ENCODE peak calls at places on chromosome 17, in four cellular contexts. Y, M, C and N are unnamed samples.
A peak's percentile ranks its signal among the peaks of the same experiment; 100 is the strongest.

GRCh38 chr17:3030096-3030495 is 33.3 kb downstream of the OR1D5 start:
- DNase-seq in C (no peak), M (no peak), Y (no peak), N (no peak)

GRCh38 chr17:68377771-68378201 is 79.5 kb downstream of the WIPI1 start:
- DNase-seq in M (no peak), C (no peak), Y (no peak), N (no peak)

GRCh38 chr17:3773511-3773910 is 27.5 kb downstream of the ITGAE start:
- DNase-seq in C (no peak), Y (no peak), M (no peak), N (no peak)

GRCh38 chr17:49548051-49548505 is 27.6 kb upstream of the NXPH3 start:
- DNase-seq in Y (no peak), M (no peak), C (no peak), N (no peak)

GRCh38 chr17:58351710-58352017 is 337 bp downstream of the SUPT4H1 start:
- DNase-seq in C (no peak), M (no peak), Y (no peak), N (no peak)

GRCh38 chr17:77090476-77090875 is 50.3 kb upstream of the SEC14L1 start:
- DNase-seq in M (no peak), Y (no peak), C (no peak), N (no peak)

GRCh38 chr17:65447823-65448222 is 113.6 kb downstream of the AXIN2 start:
- DNase-seq in C (no peak), Y (no peak), M (no peak), N (no peak)

GRCh38 chr17:51668963-51669246 is 408.6 kb downstream of the UTP18 start:
- DNase-seq in C (no peak), Y (no peak), M (no peak), N (no peak)

GRCh38 chr17:38750312-38751121 is 2.0 kb upstream of the PSMB3 start:
- DNase-seq in C (no peak), M (peak; percentile 72), Y (no peak), N (no peak)

GRCh38 chr17:49908782-49909714 is 59.9 kb upstream of the DLX4 start:
- DNase-seq in C (no peak), M (no peak), Y (no peak), N (no peak)

GRCh38 chr17:42153919-42154491 is 784 bp downstream of the RAB5C start:
- DNase-seq in C (no peak), M (peak; percentile 42), Y (peak; percentile 74), N (no peak)

GRCh38 chr17:50540485-50541401 is 6.2 kb upstream of the SPATA20 start:
- DNase-seq in M (no peak), Y (no peak), C (no peak), N (no peak)

GRCh38 chr17:37824534-37825485 is 80.0 kb upstream of the HNF1B start:
- DNase-seq in C (no peak), Y (peak; percentile 48), M (no peak), N (no peak)

GRCh38 chr17:73705594-73705993 is 61.3 kb upstream of the SDK2 start:
- DNase-seq in C (no peak), Y (no peak), M (no peak), N (no peak)

GRCh38 chr17:81961087-81961514 is at the start of gene NOTUM:
- DNase-seq in Y (no peak), M (peak; percentile 72), C (no peak), N (no peak)
- TF ChIP-seq SPI1 in Y (no peak), M (no peak), C (no peak), N (no peak)

DNA sequence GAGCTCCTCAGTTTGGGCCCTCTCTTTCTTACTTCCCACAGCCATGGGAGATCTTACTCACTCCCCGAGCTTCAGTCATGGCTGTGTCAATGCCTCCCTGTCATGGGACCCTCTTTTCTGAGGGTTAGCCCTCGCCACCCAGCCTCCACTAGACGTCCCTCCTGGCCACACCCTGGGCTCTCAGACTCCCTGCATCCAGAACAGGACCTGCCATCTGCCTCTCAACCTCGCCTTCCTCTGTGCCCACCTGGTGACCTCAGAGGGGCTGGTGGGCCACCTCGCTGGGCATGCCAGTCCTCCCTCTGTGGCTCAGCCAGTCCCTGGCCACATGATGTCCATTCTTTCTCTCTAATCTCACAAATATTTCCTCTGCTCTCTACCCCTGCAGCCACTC is 54.6 kb upstream of the MED9 start:
- DNase-seq in M (no peak), C (no peak), Y (no peak), N (no peak)
- TF ChIP-seq POLR2AphosphoS5 in M (no peak), C (no peak), Y (no peak), N (no peak)

DNA sequence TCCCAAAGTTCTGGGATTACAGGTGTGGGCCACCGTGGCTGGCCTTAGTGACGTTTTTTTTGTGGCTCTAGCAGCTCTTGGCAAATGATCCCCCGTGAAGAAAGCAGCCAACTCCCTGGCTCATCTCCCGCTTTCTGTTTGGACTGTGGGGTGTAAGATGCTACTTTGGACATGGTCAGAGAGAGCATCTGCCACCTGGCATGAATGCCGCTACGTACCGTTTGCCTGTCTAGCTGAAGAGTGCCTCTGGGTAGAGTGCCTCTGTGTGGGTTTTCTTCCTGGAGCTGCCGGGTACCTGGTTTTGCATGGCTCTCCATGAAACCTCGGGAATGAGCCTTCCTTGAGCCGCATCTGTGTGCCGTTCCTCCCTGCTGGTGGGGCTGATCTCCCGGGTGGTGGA is 34.3 kb downstream of the NDEL1 start:
- DNase-seq in M (no peak), Y (no peak), C (no peak), N (no peak)
- TF ChIP-seq SPI1 in M (no peak), Y (no peak), C (no peak), N (no peak)

GRCh38 chr17:40253565-40253964 is 34.1 kb upstream of the CDC6 start:
- DNase-seq in Y (no peak), C (no peak), M (no peak), N (no peak)
- TF ChIP-seq POLR2AphosphoS5 in Y (no peak), C (no peak), M (no peak), N (no peak)